ENCODE peak calls at places on chromosomes 6 and 20, in five cellular contexts. S, D, N, G and P are unnamed samples.
A peak's percentile ranks its signal among the peaks of the same experiment; 100 is the strongest.

GRCh38 chr6:152293404-152293803 is 343.8 kb downstream of the SYNE1 start:
- DNase-seq in N (no peak), G (no peak), D (no peak), S (no peak), P (no peak)

GRCh38 chr20:31910071-31910803 is 39.8 kb downstream of the TTLL9 start:
- DNase-seq in G (no peak), S (no peak), N (no peak), D (no peak), P (no peak)

GRCh38 chr6:109793015-109793414 is 101.9 kb downstream of the FIG4 start:
- DNase-seq in N (no peak), S (no peak), D (no peak), G (no peak), P (no peak)

GRCh38 chr6:33781105-33781975 is 7.6 kb downstream of the LEMD2 start:
- DNase-seq in G (peak; percentile 92), N (no peak), D (no peak), S (no peak), P (no peak)

GRCh38 chr20:33328738-33329137 is 45.7 kb downstream of the BPIFB1 start:
- DNase-seq in N (no peak), D (no peak), G (no peak), S (no peak), P (no peak)

GRCh38 chr6:42428326-42429041 is 23.2 kb downstream of the TRERF1 start:
- DNase-seq in N (no peak), S (peak; percentile 55), G (no peak), D (no peak), P (no peak)

GRCh38 chr20:44017905-44018683 is 103.4 kb downstream of the TOX2 start:
- DNase-seq in G (peak; percentile 77), N (no peak), D (no peak), S (peak; percentile 96), P (peak; percentile 70)

GRCh38 chr6:89313006-89313405 is 2.1 kb downstream of the GABRR2 start:
- DNase-seq in G (no peak), D (no peak), S (no peak), N (no peak), P (no peak)

GRCh38 chr20:33672426-33673114 is 1.7 kb downstream of the NECAB3 start:
- DNase-seq in D (no peak), G (no peak), N (peak; percentile 5), S (no peak), P (no peak)

GRCh38 chr20:64075556-64075955 is 3.8 kb downstream of the RGS19 start:
- DNase-seq in N (no peak), D (no peak), G (no peak), S (no peak), P (no peak)
- H3K4me3 ChIP-seq in N (no peak overlapping the region), D (no peak overlapping the region), G (no peak overlapping the region), S (no peak overlapping the region), P (no peak overlapping the region)

DNA sequence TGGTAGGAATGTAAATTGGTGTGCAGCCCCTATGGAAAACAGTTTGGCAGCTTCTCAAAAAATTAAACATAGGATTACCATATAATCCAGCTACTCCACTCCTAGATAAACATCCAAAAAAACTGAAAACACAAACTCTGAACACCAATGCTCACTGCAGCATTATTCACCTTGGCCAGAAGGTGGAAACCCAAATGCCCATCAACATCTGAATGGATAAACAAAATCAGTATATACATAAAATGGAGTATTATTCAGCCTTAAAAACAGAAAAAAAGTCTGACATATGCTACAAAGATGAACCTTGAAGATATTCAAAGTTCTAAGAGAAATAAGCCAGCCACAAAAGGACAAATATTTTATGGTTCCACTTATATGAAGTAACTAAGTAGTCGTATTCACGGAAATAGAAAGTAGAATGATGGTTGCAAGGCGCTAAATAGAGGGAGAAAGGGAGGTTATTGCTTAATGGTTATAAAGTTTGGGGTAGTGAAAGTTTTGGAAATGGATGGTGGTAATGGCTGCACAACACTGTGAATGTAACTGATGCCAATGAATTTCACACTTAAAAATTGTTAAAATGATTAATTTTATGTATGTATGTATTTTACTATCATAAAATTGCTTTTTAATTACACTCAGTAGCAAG is 4.0 kb downstream of the PHF10 start:
- DNase-seq in S (no peak), G (no peak), D (no peak), N (no peak), P (no peak)
- TF ChIP-seq CTCF in S (no peak), G (peak; percentile 19), D (no peak), N (peak; percentile 17), P (peak; percentile 13)

DNA sequence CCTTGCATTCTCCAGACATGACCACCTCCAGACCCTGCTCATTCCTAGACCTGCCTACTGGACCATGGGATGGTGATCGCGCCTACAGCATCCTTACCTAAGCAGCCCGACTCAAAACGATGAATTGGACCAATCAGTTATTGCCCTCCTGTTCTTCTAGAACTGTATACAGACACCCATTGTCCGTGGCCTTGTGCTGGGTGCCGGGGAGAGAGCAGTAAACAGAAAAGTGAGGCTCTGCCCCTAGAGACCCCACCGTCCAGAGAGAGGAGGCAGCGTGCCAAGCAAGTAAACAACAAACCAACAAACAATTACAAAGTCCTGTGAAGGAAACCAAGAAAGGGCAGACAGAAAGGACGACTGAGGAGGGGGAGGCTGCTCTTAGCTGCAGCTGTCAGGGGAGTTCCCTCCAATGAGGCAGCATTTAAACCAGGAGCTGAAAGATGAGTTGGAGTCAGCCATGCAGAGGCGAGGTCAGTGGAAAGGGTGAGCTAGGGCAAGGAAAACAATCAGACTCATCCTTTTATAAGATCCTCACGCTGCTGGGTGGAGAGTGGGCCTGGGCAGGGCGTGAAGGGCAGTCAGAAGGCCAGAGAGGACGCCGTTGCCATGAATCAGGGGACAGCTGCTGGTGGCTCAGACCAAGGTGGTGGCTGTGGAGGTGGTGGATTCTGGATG is 37.6 kb upstream of the BLCAP start:
- DNase-seq in S (no peak), G (no peak), N (no peak), D (no peak), P (no peak)
- H3K4me3 ChIP-seq in S (no peak overlapping the region), G (no peak overlapping the region), N (no peak overlapping the region), D (no peak overlapping the region), P (no peak overlapping the region)

GRCh38 chr6:37580164-37580955 is 80.7 kb upstream of the CCDC167 start:
- DNase-seq in N (no peak), G (no peak), S (no peak), D (no peak), P (no peak)

GRCh38 chr6:37579444-37580067 is 79.9 kb upstream of the CCDC167 start:
- DNase-seq in G (no peak), S (no peak), N (no peak), D (no peak), P (no peak)

GRCh38 chr6:37584654-37585522 is 85.2 kb upstream of the CCDC167 start:
- DNase-seq in S (no peak), N (no peak), D (no peak), G (no peak), P (no peak)

GRCh38 chr6:37583261-37583660 is 83.6 kb upstream of the CCDC167 start:
- DNase-seq in N (no peak), S (no peak), G (no peak), D (no peak), P (no peak)

DNA sequence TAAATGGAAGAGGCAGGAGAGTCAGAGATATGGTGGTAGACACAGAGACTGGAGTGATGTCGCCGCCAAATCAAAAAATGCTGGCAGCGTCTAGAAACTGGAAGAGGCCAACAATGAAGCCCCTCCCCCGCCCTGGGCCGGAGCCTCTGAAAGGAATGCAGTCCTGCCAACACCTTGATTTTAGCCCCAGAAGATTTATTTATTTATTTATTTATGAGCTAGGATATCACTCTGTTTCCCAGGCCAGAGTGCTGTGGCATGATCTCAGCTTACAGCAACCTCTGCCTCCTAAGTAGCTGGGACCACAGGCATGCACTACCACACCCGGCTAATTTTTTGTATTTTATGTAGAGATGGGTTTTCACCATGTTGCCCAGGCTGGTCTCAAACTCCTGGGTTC is 82.6 kb upstream of the CCDC167 start:
- DNase-seq in N (no peak), S (no peak), G (peak; percentile 84), D (no peak), P (no peak)
- TF ChIP-seq CTCF in N (no peak), S (no peak), G (no peak), D (no peak), P (no peak)

DNA sequence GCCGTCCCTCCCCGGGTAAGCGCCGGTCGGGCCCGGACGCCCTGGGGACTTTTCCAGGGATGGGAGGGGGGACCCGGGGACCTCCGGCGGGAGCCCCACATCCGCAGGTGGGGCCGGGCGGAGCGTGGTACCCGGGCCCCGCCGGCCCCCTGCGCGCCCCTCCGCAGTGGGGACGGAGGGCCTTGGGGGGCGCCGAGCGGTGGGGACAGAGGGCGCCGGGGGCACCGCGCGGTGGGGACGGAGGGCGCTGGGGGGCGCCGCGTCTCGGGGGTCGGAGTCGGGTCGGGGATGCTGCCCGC is 267 bp downstream of the PLEKHG1 start:
- DNase-seq in G (no peak), N (no peak), S (no peak), D (no peak), P (no peak)
- H3K4me3 ChIP-seq in G (peak overlapping the region; percentile 95), N (peak overlapping the region; percentile 57), S (peak overlapping the region; percentile 78), D (peak overlapping the region; percentile 93), P (peak overlapping the region; percentile 53)

GRCh38 chr6:115643762-115644161 is 416.9 kb downstream of the FRK start:
- DNase-seq in S (no peak), N (no peak), D (no peak), G (peak; percentile 24), P (no peak)
- TF ChIP-seq CTCF in S (no peak), N (no peak), D (no peak), G (peak; percentile 47), P (peak; percentile 7)

GRCh38 chr20:23122959-23123655 is 37.0 kb upstream of the CD93 start:
- DNase-seq in N (no peak), D (no peak), S (no peak), G (no peak), P (no peak)

GRCh38 chr20:23122321-23122720 is 36.2 kb upstream of the CD93 start:
- DNase-seq in S (no peak), N (no peak), G (no peak), D (no peak), P (no peak)

GRCh38 chr20:23125625-23126191 is 39.6 kb upstream of the CD93 start:
- DNase-seq in S (no peak), D (no peak), N (no peak), G (no peak), P (no peak)

GRCh38 chr20:23125159-23125558 is 39.0 kb upstream of the CD93 start:
- DNase-seq in N (no peak), D (no peak), G (no peak), S (no peak), P (no peak)

GRCh38 chr20:23123886-23124285 is 37.8 kb upstream of the CD93 start:
- DNase-seq in D (no peak), N (no peak), G (no peak), S (no peak), P (no peak)
- H3K4me3 ChIP-seq in D (no peak overlapping the region), N (no peak overlapping the region), G (no peak overlapping the region), S (no peak overlapping the region), P (no peak overlapping the region)

DNA sequence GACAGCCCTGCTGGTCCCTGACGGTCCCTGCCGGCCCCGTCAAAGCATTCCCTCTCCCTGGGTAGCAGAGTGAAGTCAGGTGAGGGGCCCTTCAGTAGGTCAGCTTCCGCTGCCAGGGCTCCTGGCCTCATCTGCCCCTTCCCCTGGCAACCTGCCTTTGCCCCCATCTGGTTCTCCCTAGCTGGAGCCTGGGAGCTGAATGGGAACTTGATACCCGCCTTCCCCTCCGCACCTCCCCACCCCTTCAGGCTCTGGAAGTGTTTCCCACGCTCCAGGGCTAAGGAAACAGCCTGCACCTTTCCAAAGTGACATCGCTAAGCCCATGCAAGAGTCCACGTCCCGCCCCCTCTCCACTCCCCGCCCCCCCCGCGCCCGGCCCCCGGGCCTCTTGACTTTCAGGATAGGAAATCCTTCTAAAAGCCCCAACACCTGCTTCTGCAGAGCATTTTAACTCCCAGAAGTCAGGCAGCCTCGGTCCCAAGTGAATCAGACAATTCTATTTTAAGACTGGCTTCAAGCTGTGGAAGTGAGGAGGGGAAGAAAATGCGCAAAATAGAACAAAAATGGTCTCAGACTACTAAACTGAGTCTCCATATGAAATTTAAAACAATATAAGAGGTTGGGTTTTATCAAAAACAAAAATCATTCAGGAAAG is 53.4 kb downstream of the ISM1 start:
- DNase-seq in S (no peak), G (no peak), N (no peak), D (no peak), P (no peak)
- TF ChIP-seq CTCF in S (no peak), G (no peak), N (no peak), D (no peak), P (no peak)

GRCh38 chr6:35601331-35602132 is 87.2 kb downstream of the FKBP5 start:
- DNase-seq in N (peak; percentile 50), S (peak; percentile 30), D (peak; percentile 83), G (peak; percentile 4), P (peak; percentile 33)
- H3K4me3 ChIP-seq in N (peak overlapping the region; percentile 19), S (no peak overlapping the region), D (peak overlapping the region; percentile 52), G (peak overlapping the region; percentile 25), P (peak overlapping the region; percentile 6)